ENCODE peak calls at places on chromosomes 3 and 15, in eight cellular contexts. One of them, this sample, is unnamed.

GRCh38 chr3:186931487-186932280 is 1.4 kb downstream of the ST6GAL1 start:
- DNase-seq in suprapubic skin: peak
- DNase-seq in HFFc6: peak
- DNase-seq in mucosa of descending colon: peak
- DNase-seq in WTC11: peak
- DNase-seq in tibial artery: peak
- DNase-seq in OCI-LY7: peak
- DNase-seq in cardiac fibroblast: peak
- DNase-seq in this sample: no peak

GRCh38 chr15:98650871-98651481 is 2.6 kb downstream of the IGF1R start:
- DNase-seq in tibial artery: no peak
- DNase-seq in HFFc6: peak
- DNase-seq in WTC11: no peak
- DNase-seq in cardiac fibroblast: peak
- DNase-seq in mucosa of descending colon: peak
- DNase-seq in OCI-LY7: no peak
- DNase-seq in suprapubic skin: no peak
- DNase-seq in this sample: no peak

GRCh38 chr3:183537295-183537730 is 18.2 kb downstream of the KLHL6 start:
- DNase-seq in HFFc6: peak
- DNase-seq in OCI-LY7: no peak
- DNase-seq in suprapubic skin: no peak
- DNase-seq in tibial artery: peak
- DNase-seq in mucosa of descending colon: no peak
- DNase-seq in WTC11: no peak
- DNase-seq in cardiac fibroblast: peak
- DNase-seq in this sample: no peak

GRCh38 chr3:190446492-190447301 is 3.0 kb downstream of the TMEM207 start:
- DNase-seq in mucosa of descending colon: no peak
- DNase-seq in suprapubic skin: no peak
- DNase-seq in OCI-LY7: no peak
- DNase-seq in HFFc6: no peak
- DNase-seq in cardiac fibroblast: no peak
- DNase-seq in tibial artery: no peak
- DNase-seq in WTC11: no peak
- DNase-seq in this sample: no peak

GRCh38 chr15:50977157-50977556 is 68.7 kb downstream of the AP4E1 start:
- DNase-seq in OCI-LY7: no peak
- DNase-seq in mucosa of descending colon: no peak
- DNase-seq in cardiac fibroblast: peak
- DNase-seq in WTC11: no peak
- DNase-seq in HFFc6: no peak
- DNase-seq in tibial artery: no peak
- DNase-seq in suprapubic skin: no peak
- DNase-seq in this sample: no peak

GRCh38 chr3:171960159-171960558 is 79.2 kb upstream of the FNDC3B start:
- DNase-seq in tibial artery: no peak
- DNase-seq in cardiac fibroblast: no peak
- DNase-seq in suprapubic skin: no peak
- DNase-seq in OCI-LY7: no peak
- DNase-seq in HFFc6: no peak
- DNase-seq in mucosa of descending colon: no peak
- DNase-seq in WTC11: no peak
- DNase-seq in this sample: no peak

GRCh38 chr3:171132873-171133272 is 106.4 kb upstream of the SLC2A2 start:
- DNase-seq in cardiac fibroblast: peak
- DNase-seq in suprapubic skin: no peak
- DNase-seq in mucosa of descending colon: no peak
- DNase-seq in HFFc6: peak
- DNase-seq in tibial artery: no peak
- DNase-seq in WTC11: no peak
- DNase-seq in OCI-LY7: no peak
- DNase-seq in this sample: no peak

GRCh38 chr3:130517541-130517940 is 564 bp downstream of the COL6A6 start:
- DNase-seq in OCI-LY7: no peak
- DNase-seq in mucosa of descending colon: no peak
- DNase-seq in tibial artery: no peak
- DNase-seq in suprapubic skin: no peak
- DNase-seq in cardiac fibroblast: peak
- DNase-seq in HFFc6: no peak
- DNase-seq in WTC11: no peak
- DNase-seq in this sample: no peak

GRCh38 chr3:45596290-45596791 is 1.8 kb downstream of the LIMD1 start:
- DNase-seq in tibial artery: peak
- DNase-seq in mucosa of descending colon: peak
- DNase-seq in cardiac fibroblast: no peak
- DNase-seq in WTC11: no peak
- DNase-seq in OCI-LY7: peak
- DNase-seq in HFFc6: no peak
- DNase-seq in suprapubic skin: no peak
- DNase-seq in this sample: no peak

GRCh38 chr3:71214797-71215196 is 368.7 kb downstream of the FOXP1 start:
- DNase-seq in tibial artery: no peak
- DNase-seq in HFFc6: no peak
- DNase-seq in OCI-LY7: no peak
- DNase-seq in cardiac fibroblast: no peak
- DNase-seq in mucosa of descending colon: no peak
- DNase-seq in WTC11: no peak
- DNase-seq in suprapubic skin: no peak
- DNase-seq in this sample: no peak

GRCh38 chr15:63029701-63030100 is 12.8 kb upstream of the TPM1 start:
- DNase-seq in suprapubic skin: no peak
- DNase-seq in mucosa of descending colon: no peak
- DNase-seq in WTC11: no peak
- DNase-seq in cardiac fibroblast: no peak
- DNase-seq in OCI-LY7: no peak
- DNase-seq in HFFc6: no peak
- DNase-seq in tibial artery: no peak
- DNase-seq in this sample: no peak

GRCh38 chr3:177574232-177574856 is 377.1 kb upstream of the TBL1XR1 start:
- DNase-seq in cardiac fibroblast: peak
- DNase-seq in tibial artery: no peak
- DNase-seq in suprapubic skin: no peak
- DNase-seq in OCI-LY7: no peak
- DNase-seq in HFFc6: peak
- DNase-seq in WTC11: peak
- DNase-seq in mucosa of descending colon: peak
- DNase-seq in this sample: no peak

GRCh38 chr3:156617781-156618180 is 56.6 kb upstream of the TIPARP start:
- DNase-seq in WTC11: no peak
- DNase-seq in tibial artery: no peak
- DNase-seq in suprapubic skin: no peak
- DNase-seq in cardiac fibroblast: no peak
- DNase-seq in mucosa of descending colon: no peak
- DNase-seq in OCI-LY7: no peak
- DNase-seq in HFFc6: no peak
- DNase-seq in this sample: no peak

GRCh38 chr3:37536033-37536432 is 325.6 kb upstream of the CTDSPL start:
- DNase-seq in mucosa of descending colon: no peak
- DNase-seq in tibial artery: no peak
- DNase-seq in WTC11: no peak
- DNase-seq in OCI-LY7: no peak
- DNase-seq in cardiac fibroblast: no peak
- DNase-seq in HFFc6: no peak
- DNase-seq in suprapubic skin: no peak
- DNase-seq in this sample: no peak

GRCh38 chr3:127490271-127491023 is 100.1 kb downstream of the TPRA1 start:
- DNase-seq in HFFc6: no peak
- DNase-seq in WTC11: no peak
- DNase-seq in tibial artery: no peak
- DNase-seq in suprapubic skin: no peak
- DNase-seq in OCI-LY7: no peak
- DNase-seq in cardiac fibroblast: no peak
- DNase-seq in mucosa of descending colon: no peak
- DNase-seq in this sample: no peak

GRCh38 chr15:38814891-38815290 is 250.3 kb upstream of the RASGRP1 start:
- DNase-seq in mucosa of descending colon: no peak
- DNase-seq in OCI-LY7: no peak
- DNase-seq in HFFc6: no peak
- DNase-seq in WTC11: no peak
- DNase-seq in suprapubic skin: no peak
- DNase-seq in cardiac fibroblast: no peak
- DNase-seq in tibial artery: no peak
- DNase-seq in this sample: no peak

GRCh38 chr3:195580733-195581443 is 2.9 kb downstream of the APOD start:
- DNase-seq in WTC11: no peak
- DNase-seq in cardiac fibroblast: peak
- DNase-seq in OCI-LY7: no peak
- DNase-seq in suprapubic skin: no peak
- DNase-seq in HFFc6: peak
- DNase-seq in tibial artery: no peak
- DNase-seq in mucosa of descending colon: no peak
- DNase-seq in this sample: no peak

GRCh38 chr15:80507638-80508316 is 103.6 kb downstream of the ARNT2 start:
- DNase-seq in OCI-LY7: no peak
- DNase-seq in mucosa of descending colon: no peak
- DNase-seq in cardiac fibroblast: peak
- DNase-seq in tibial artery: no peak
- DNase-seq in suprapubic skin: no peak
- DNase-seq in HFFc6: peak
- DNase-seq in WTC11: no peak
- DNase-seq in this sample: no peak

DNA sequence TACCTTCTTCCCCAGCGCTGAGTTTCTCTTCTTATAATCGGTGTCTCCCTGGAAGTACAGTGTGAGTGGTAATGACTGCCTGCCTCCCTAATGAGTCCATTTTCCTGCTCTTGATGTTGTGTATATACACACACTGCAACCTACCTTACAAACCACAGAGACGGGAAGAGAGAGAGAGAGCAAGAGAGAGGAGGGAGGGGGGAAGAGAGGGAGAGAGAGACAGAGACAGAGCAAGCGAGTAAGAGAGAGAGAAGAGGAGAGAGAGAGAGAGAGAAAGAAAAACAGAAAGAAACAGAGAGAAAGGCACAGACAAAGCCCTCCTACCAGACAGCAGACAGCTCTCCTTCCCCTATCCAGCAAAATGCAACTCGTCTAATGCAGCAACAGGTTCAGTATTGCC is 46.9 kb downstream of the ZBTB20 start:
- DNase-seq in OCI-LY7: peak
- DNase-seq in mucosa of descending colon: peak
- DNase-seq in suprapubic skin: no peak
- DNase-seq in WTC11: no peak
- DNase-seq in cardiac fibroblast: peak
- DNase-seq in HFFc6: peak
- DNase-seq in tibial artery: no peak
- DNase-seq in this sample: no peak
- TF ChIP-seq CTCF in OCI-LY7: no peak
- TF ChIP-seq CTCF in mucosa of descending colon: no peak
- TF ChIP-seq CTCF in suprapubic skin: no peak
- TF ChIP-seq CTCF in WTC11: no peak
- TF ChIP-seq CTCF in cardiac fibroblast: no peak
- TF ChIP-seq CTCF in HFFc6: no peak
- TF ChIP-seq CTCF in tibial artery: no peak
- TF ChIP-seq CTCF in this sample: no peak

DNA sequence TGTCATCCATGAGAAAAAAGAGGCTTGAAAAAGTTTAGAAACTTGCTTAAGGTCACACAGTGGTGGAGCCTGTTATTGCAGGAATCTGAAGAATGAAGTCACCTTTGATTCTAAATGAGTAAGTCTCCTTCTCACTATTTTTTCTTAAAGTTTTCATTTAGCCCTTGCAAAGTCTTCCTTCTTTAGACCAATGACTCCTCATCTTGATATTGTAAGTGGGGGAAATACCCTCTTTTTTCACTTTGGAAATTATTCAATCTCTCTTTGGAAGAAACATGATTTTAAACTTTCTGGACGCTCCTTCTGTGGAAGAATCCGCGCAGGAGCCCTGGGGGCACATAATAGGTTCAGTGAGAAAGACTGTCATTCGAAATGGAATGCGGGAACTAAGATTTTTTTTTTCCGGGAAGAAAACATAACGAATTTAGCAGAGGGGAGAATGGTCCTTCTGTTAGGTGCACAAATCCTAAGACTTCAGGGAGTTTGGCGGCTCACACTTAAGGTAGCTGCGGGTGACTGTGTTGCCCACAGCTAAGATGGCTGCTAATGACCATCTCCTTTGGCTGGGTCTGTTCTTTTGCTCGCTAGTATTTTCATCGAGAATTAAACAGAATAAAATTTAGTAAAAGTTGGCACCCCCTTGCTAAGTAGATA is 614 bp upstream of the SLMAP start:
- DNase-seq in mucosa of descending colon: peak
- DNase-seq in HFFc6: peak
- DNase-seq in cardiac fibroblast: peak
- DNase-seq in OCI-LY7: peak
- DNase-seq in tibial artery: peak
- DNase-seq in suprapubic skin: no peak
- DNase-seq in WTC11: peak
- DNase-seq in this sample: no peak
- TF ChIP-seq CTCF in mucosa of descending colon: peak
- TF ChIP-seq CTCF in HFFc6: peak
- TF ChIP-seq CTCF in cardiac fibroblast: peak
- TF ChIP-seq CTCF in OCI-LY7: peak
- TF ChIP-seq CTCF in tibial artery: no peak
- TF ChIP-seq CTCF in suprapubic skin: no peak
- TF ChIP-seq CTCF in WTC11: no peak
- TF ChIP-seq CTCF in this sample: peak

GRCh38 chr3:77158701-77159100 is 118.8 kb downstream of the ROBO2 start:
- DNase-seq in OCI-LY7: no peak
- DNase-seq in cardiac fibroblast: no peak
- DNase-seq in tibial artery: no peak
- DNase-seq in HFFc6: no peak
- DNase-seq in mucosa of descending colon: no peak
- DNase-seq in suprapubic skin: no peak
- DNase-seq in WTC11: no peak
- DNase-seq in this sample: no peak

GRCh38 chr3:77161098-77161497 is 121.2 kb downstream of the ROBO2 start:
- DNase-seq in HFFc6: no peak
- DNase-seq in tibial artery: no peak
- DNase-seq in suprapubic skin: no peak
- DNase-seq in cardiac fibroblast: no peak
- DNase-seq in WTC11: no peak
- DNase-seq in OCI-LY7: no peak
- DNase-seq in mucosa of descending colon: no peak
- DNase-seq in this sample: no peak

DNA sequence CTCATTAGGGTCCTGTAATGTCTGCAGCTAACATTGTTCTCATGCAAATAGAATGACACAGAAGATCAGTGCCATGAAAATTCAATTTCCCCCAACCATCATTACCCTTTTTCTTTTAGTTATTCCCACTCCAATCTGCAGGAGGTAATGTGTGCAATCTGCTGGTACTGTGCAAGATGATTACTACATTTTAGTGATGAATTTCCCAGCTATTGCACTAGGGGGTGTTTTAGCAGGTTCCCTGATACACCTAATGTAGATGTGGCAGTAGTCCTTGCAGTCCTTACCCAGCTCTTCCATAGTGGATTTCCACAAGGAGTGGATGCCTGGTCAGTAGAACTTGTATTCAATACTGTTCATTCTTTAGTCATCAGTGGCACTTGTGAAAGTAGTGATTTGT is 119.3 kb downstream of the ROBO2 start:
- DNase-seq in tibial artery: no peak
- DNase-seq in HFFc6: no peak
- DNase-seq in suprapubic skin: no peak
- DNase-seq in mucosa of descending colon: no peak
- DNase-seq in OCI-LY7: no peak
- DNase-seq in WTC11: no peak
- DNase-seq in cardiac fibroblast: no peak
- DNase-seq in this sample: no peak
- TF ChIP-seq CTCF in tibial artery: no peak
- TF ChIP-seq CTCF in HFFc6: no peak
- TF ChIP-seq CTCF in suprapubic skin: no peak
- TF ChIP-seq CTCF in mucosa of descending colon: no peak
- TF ChIP-seq CTCF in OCI-LY7: no peak
- TF ChIP-seq CTCF in WTC11: no peak
- TF ChIP-seq CTCF in cardiac fibroblast: no peak
- TF ChIP-seq CTCF in this sample: peak

GRCh38 chr3:154323921-154324738 is at the start of gene DHX36:
- DNase-seq in tibial artery: peak
- DNase-seq in suprapubic skin: peak
- DNase-seq in OCI-LY7: peak
- DNase-seq in mucosa of descending colon: peak
- DNase-seq in cardiac fibroblast: peak
- DNase-seq in HFFc6: peak
- DNase-seq in WTC11: peak
- DNase-seq in this sample: peak
- TF ChIP-seq CTCF in tibial artery: no peak
- TF ChIP-seq CTCF in suprapubic skin: no peak
- TF ChIP-seq CTCF in OCI-LY7: no peak
- TF ChIP-seq CTCF in mucosa of descending colon: no peak
- TF ChIP-seq CTCF in cardiac fibroblast: no peak
- TF ChIP-seq CTCF in HFFc6: no peak
- TF ChIP-seq CTCF in WTC11: no peak
- TF ChIP-seq CTCF in this sample: peak